ENCODE peak calls at places on chromosomes 2 and 18, in seven cellular contexts. P, T, M, D, E, H and N are unnamed samples.

GRCh38 chr2:112055110-112055832 is at the start of gene TMEM87B:
- DNase-seq in E (peak; percentile 95), P (peak; percentile 91), D (peak; percentile 96), H (peak; percentile 98), T (peak; percentile 95), M (peak; percentile 98), N (peak; percentile 98)

GRCh38 chr18:5891361-5892215 is 3.7 kb downstream of the TMEM200C start:
- DNase-seq in P (no peak), M (no peak), T (no peak), E (peak; percentile 25), D (no peak), H (no peak), N (no peak)

GRCh38 chr2:127370010-127370409 is 17.8 kb downstream of the MAP3K2 start:
- DNase-seq in P (no peak), D (no peak), H (no peak), T (no peak), E (no peak), M (no peak), N (no peak)

GRCh38 chr18:27363918-27364317 is 178.8 kb upstream of the CHST9 start:
- DNase-seq in M (peak; percentile 23), H (no peak), D (no peak), T (no peak), E (no peak), P (no peak), N (no peak)

GRCh38 chr2:231928901-231929725 is 2.9 kb upstream of the NPPC start:
- DNase-seq in E (no peak), H (no peak), M (no peak), P (no peak), T (no peak), D (no peak), N (no peak)

GRCh38 chr2:241491549-241492173 is 16.7 kb downstream of the STK25 start:
- DNase-seq in T (no peak), E (no peak), D (no peak), M (no peak), P (no peak), H (no peak), N (no peak)

GRCh38 chr2:171706152-171706803 is 19.0 kb downstream of the DYNC1I2 start:
- DNase-seq in P (peak; percentile 48), T (no peak), E (peak; percentile 33), D (no peak), M (peak; percentile 31), H (no peak), N (peak; percentile 33)

GRCh38 chr2:84849271-84849952 is 31.5 kb downstream of the TRABD2A start:
- DNase-seq in D (no peak), H (no peak), P (peak; percentile 72), M (no peak), E (no peak), T (peak; percentile 31), N (peak; percentile 59)

GRCh38 chr2:53880756-53881155 is 21.0 kb upstream of the GPR75 start:
- DNase-seq in E (no peak), D (no peak), P (peak; percentile 64), T (no peak), M (peak; percentile 81), H (no peak), N (peak; percentile 61)

GRCh38 chr2:42999856-43000241 is 207.5 kb upstream of the HAAO start:
- DNase-seq in E (no peak), M (no peak), D (no peak), T (no peak), P (no peak), H (no peak), N (no peak)

GRCh38 chr2:217105733-217106649 is 246.1 kb upstream of the TNP1 start:
- DNase-seq in E (no peak), T (no peak), D (no peak), H (no peak), P (peak; percentile 97), M (peak; percentile 94), N (peak; percentile 98)

GRCh38 chr2:85355073-85355410 is 473 bp downstream of the ELMOD3 start:
- DNase-seq in T (no peak), P (no peak), H (no peak), D (no peak), E (no peak), M (no peak), N (no peak)

GRCh38 chr18:78416853-78417252 is 562.8 kb upstream of the SALL3 start:
- DNase-seq in M (no peak), P (no peak), T (no peak), H (no peak), E (no peak), D (no peak), N (no peak)

GRCh38 chr2:178845565-178846457 is 38.6 kb upstream of the TTN start:
- DNase-seq in T (no peak), E (no peak), M (peak; percentile 34), P (no peak), H (no peak), D (no peak), N (peak; percentile 24)

GRCh38 chr2:160062283-160063005 is at the start of gene PLA2R1:
- DNase-seq in T (no peak), H (peak; percentile 26), D (no peak), P (peak; percentile 9), E (no peak), M (peak; percentile 42), N (peak; percentile 66)

GRCh38 chr2:25690058-25690457 is 16.7 kb upstream of the DTNB start:
- DNase-seq in E (no peak), M (peak; percentile 8), H (no peak), D (no peak), T (no peak), P (peak; percentile 47), N (peak; percentile 74)

GRCh38 chr2:200757414-200757813 is 54.3 kb upstream of the BZW1 start:
- DNase-seq in H (no peak), M (no peak), P (no peak), E (no peak), T (no peak), D (no peak), N (no peak)

GRCh38 chr18:6929370-6930102 is 188.1 kb downstream of the LAMA1 start:
- DNase-seq in M (no peak), T (no peak), E (no peak), P (peak; percentile 60), D (no peak), H (no peak), N (peak; percentile 11)

GRCh38 chr2:190844700-190845410 is 35.8 kb upstream of the GLS start:
- DNase-seq in D (no peak), T (no peak), M (no peak), H (no peak), E (no peak), P (no peak), N (no peak)

GRCh38 chr18:58208207-58208944 is 164.3 kb downstream of the NEDD4L start:
- DNase-seq in M (no peak), E (no peak), D (no peak), P (no peak), H (no peak), T (no peak), N (no peak)

GRCh38 chr2:201344663-201345366 is 12.3 kb downstream of the FLACC1 start:
- DNase-seq in T (no peak), M (no peak), E (no peak), H (no peak), D (no peak), P (no peak), N (no peak)

GRCh38 chr2:118634876-118635275 is 212.6 kb downstream of the EN1 start:
- DNase-seq in M (no peak), D (no peak), E (no peak), T (no peak), H (no peak), P (no peak), N (no peak)

GRCh38 chr18:74083071-74083954 is 64.3 kb downstream of the FBXO15 start:
- DNase-seq in P (no peak), H (no peak), T (no peak), M (no peak), E (no peak), D (no peak), N (peak; percentile 10)

GRCh38 chr2:235812185-235812670 is 318.4 kb downstream of the AGAP1 start:
- DNase-seq in M (no peak), E (no peak), H (no peak), P (no peak), D (no peak), T (no peak), N (no peak)

GRCh38 chr2:62789918-62790317 is 84.4 kb downstream of the EHBP1 start:
- DNase-seq in D (no peak), P (no peak), E (no peak), H (no peak), T (no peak), M (no peak), N (no peak)

GRCh38 chr2:8231909-8232308 is 449.9 kb upstream of the ID2 start:
- DNase-seq in H (no peak), M (no peak), E (no peak), D (no peak), P (no peak), T (no peak), N (no peak)

GRCh38 chr2:127174977-127175376 is 45.1 kb downstream of the CYP27C1 start:
- DNase-seq in D (no peak), T (no peak), H (no peak), E (no peak), P (no peak), M (no peak), N (peak; percentile 46)

GRCh38 chr2:224242543-224242942 is 159.4 kb downstream of the FAM124B start:
- DNase-seq in E (no peak), D (no peak), M (peak; percentile 68), H (no peak), P (no peak), T (no peak), N (no peak)

GRCh38 chr2:207911856-207912255 is 113.5 kb downstream of the PLEKHM3 start:
- DNase-seq in T (no peak), D (no peak), M (no peak), E (no peak), P (no peak), H (no peak), N (no peak)

GRCh38 chr2:161158882-161159281 is 1.3 kb upstream of the TANK start:
- DNase-seq in M (no peak), D (no peak), T (no peak), P (no peak), E (no peak), H (no peak), N (no peak)

GRCh38 chr2:85887566-85888019 is 1.2 kb downstream of the ST3GAL5 start:
- DNase-seq in D (peak; percentile 1), M (peak; percentile 48), T (peak; percentile 31), E (peak; percentile 35), H (peak; percentile 53), P (peak; percentile 11), N (peak; percentile 85)

GRCh38 chr2:106097370-106098000 is 96.6 kb downstream of the UXS1 start:
- DNase-seq in P (no peak), E (no peak), D (no peak), M (no peak), H (no peak), T (no peak), N (no peak)

GRCh38 chr2:10501521-10501961 is 53.4 kb upstream of the ODC1 start:
- DNase-seq in H (no peak), E (peak; percentile 30), M (no peak), D (no peak), T (no peak), P (no peak), N (no peak)

GRCh38 chr2:232260075-232260474 is 118.5 kb upstream of the ALPP start:
- DNase-seq in P (peak; percentile 94), D (no peak), M (peak; percentile 96), E (no peak), H (no peak), T (no peak), N (peak; percentile 91)

GRCh38 chr2:146661494-146662096 is 1183.2 kb upstream of the ACVR2A start:
- DNase-seq in E (no peak), P (peak; percentile 64), D (no peak), T (no peak), H (no peak), M (peak; percentile 58), N (peak; percentile 21)

GRCh38 chr2:201880620-201881381 is 74.5 kb downstream of the CDK15 start:
- DNase-seq in D (no peak), E (no peak), H (no peak), M (peak; percentile 41), T (no peak), P (peak; percentile 68), N (peak; percentile 83)

GRCh38 chr2:211085056-211085680 is 528.8 kb downstream of the CPS1 start:
- DNase-seq in D (no peak), T (no peak), P (peak; percentile 32), E (peak; percentile 17), H (no peak), M (peak; percentile 45), N (no peak)

GRCh38 chr2:135456835-135457234 is 74.2 kb downstream of the ZRANB3 start:
- DNase-seq in M (no peak), P (no peak), E (no peak), T (no peak), H (no peak), D (no peak), N (no peak)